ENCODE peak calls at places on chromosomes 3 and 15, in four cellular contexts. One of them, this sample, is unnamed.
A peak's percentile ranks its signal among the peaks of the same experiment; 100 is the strongest.

GRCh38 chr15:83449928-83450501 is 2.9 kb downstream of the SH3GL3 start:
- DNase-seq in CD4-positive, alpha-beta memory T cell: no peak
- DNase-seq in vagina: no peak
- DNase-seq in uterus: no peak
- DNase-seq in this sample: peak; percentile 3

GRCh38 chr3:69197922-69198540 is 75.6 kb upstream of the LMOD3 start:
- DNase-seq in uterus: no peak
- DNase-seq in vagina: no peak
- DNase-seq in CD4-positive, alpha-beta memory T cell: peak; percentile 64
- DNase-seq in this sample: no peak

GRCh38 chr3:180959691-180960090 is 29.8 kb downstream of the DNAJC19 start:
- DNase-seq in CD4-positive, alpha-beta memory T cell: no peak
- DNase-seq in uterus: no peak
- DNase-seq in vagina: no peak
- DNase-seq in this sample: no peak

GRCh38 chr3:128650096-128651050 is at the start of gene RPN1:
- DNase-seq in uterus: peak; percentile 97
- DNase-seq in CD4-positive, alpha-beta memory T cell: peak; percentile 96
- DNase-seq in vagina: no peak
- DNase-seq in this sample: peak; percentile 97

GRCh38 chr3:127457746-127458145 is 132.8 kb downstream of the TPRA1 start:
- DNase-seq in CD4-positive, alpha-beta memory T cell: no peak
- DNase-seq in uterus: no peak
- DNase-seq in vagina: no peak
- DNase-seq in this sample: no peak

GRCh38 chr3:32316976-32317375 is 74.7 kb upstream of the CMTM7 start:
- DNase-seq in uterus: no peak
- DNase-seq in vagina: no peak
- DNase-seq in CD4-positive, alpha-beta memory T cell: no peak
- DNase-seq in this sample: no peak

GRCh38 chr15:66943456-66944095 is 121.8 kb upstream of the SMAD3 start:
- DNase-seq in vagina: no peak
- DNase-seq in uterus: no peak
- DNase-seq in CD4-positive, alpha-beta memory T cell: no peak
- DNase-seq in this sample: no peak

GRCh38 chr15:57251941-57252340 is 124.4 kb upstream of the CGNL1 start:
- DNase-seq in vagina: no peak
- DNase-seq in CD4-positive, alpha-beta memory T cell: no peak
- DNase-seq in uterus: no peak
- DNase-seq in this sample: peak; percentile 58

GRCh38 chr3:129058441-129059194 is 2.0 kb upstream of the GP9 start:
- DNase-seq in uterus: no peak
- DNase-seq in CD4-positive, alpha-beta memory T cell: peak; percentile 20
- DNase-seq in vagina: no peak
- DNase-seq in this sample: no peak

GRCh38 chr3:149701206-149701976 is 43.6 kb upstream of the WWTR1 start:
- DNase-seq in uterus: no peak
- DNase-seq in vagina: no peak
- DNase-seq in CD4-positive, alpha-beta memory T cell: peak; percentile 24
- DNase-seq in this sample: no peak

GRCh38 chr15:79283252-79284048 is 928 bp downstream of the ANKRD34C start:
- DNase-seq in uterus: no peak
- DNase-seq in CD4-positive, alpha-beta memory T cell: peak; percentile 14
- DNase-seq in vagina: no peak
- DNase-seq in this sample: peak; percentile 29

GRCh38 chr15:51229907-51230328 is 108.5 kb downstream of the CYP19A1 start:
- DNase-seq in CD4-positive, alpha-beta memory T cell: no peak
- DNase-seq in uterus: no peak
- DNase-seq in vagina: no peak
- DNase-seq in this sample: peak; percentile 30

GRCh38 chr15:28931828-28932227 is 46.1 kb downstream of the APBA2 start:
- DNase-seq in CD4-positive, alpha-beta memory T cell: no peak
- DNase-seq in uterus: no peak
- DNase-seq in vagina: no peak
- DNase-seq in this sample: no peak

GRCh38 chr3:94285874-94286273 is 223.0 kb downstream of the NSUN3 start:
- DNase-seq in CD4-positive, alpha-beta memory T cell: no peak
- DNase-seq in uterus: no peak
- DNase-seq in vagina: no peak
- DNase-seq in this sample: peak; percentile 15

GRCh38 chr3:100480111-100480510 is 12.3 kb upstream of the TMEM45A start:
- DNase-seq in vagina: no peak
- DNase-seq in CD4-positive, alpha-beta memory T cell: no peak
- DNase-seq in uterus: no peak
- DNase-seq in this sample: no peak

GRCh38 chr3:98906230-98906629 is 4.7 kb upstream of the DCBLD2 start:
- DNase-seq in vagina: no peak
- DNase-seq in CD4-positive, alpha-beta memory T cell: no peak
- DNase-seq in uterus: no peak
- DNase-seq in this sample: peak; percentile 88

GRCh38 chr15:83340087-83340486 is 55.6 kb upstream of the BNC1 start:
- DNase-seq in CD4-positive, alpha-beta memory T cell: no peak
- DNase-seq in vagina: no peak
- DNase-seq in uterus: no peak
- DNase-seq in this sample: no peak

GRCh38 chr3:56125358-56126005 is 342.8 kb downstream of the ERC2 start:
- DNase-seq in uterus: peak; percentile 15
- DNase-seq in CD4-positive, alpha-beta memory T cell: no peak
- DNase-seq in vagina: no peak
- DNase-seq in this sample: peak; percentile 57

GRCh38 chr3:187518207-187518606 is 150.0 kb downstream of the RTP4 start:
- DNase-seq in CD4-positive, alpha-beta memory T cell: no peak
- DNase-seq in vagina: no peak
- DNase-seq in uterus: no peak
- DNase-seq in this sample: no peak

GRCh38 chr3:182487048-182487447 is 306.3 kb upstream of the ATP11B start:
- DNase-seq in CD4-positive, alpha-beta memory T cell: no peak
- DNase-seq in vagina: no peak
- DNase-seq in uterus: no peak
- DNase-seq in this sample: no peak

GRCh38 chr3:30878862-30879261 is 15.6 kb downstream of the GADL1 start:
- DNase-seq in uterus: no peak
- DNase-seq in CD4-positive, alpha-beta memory T cell: no peak
- DNase-seq in vagina: no peak
- DNase-seq in this sample: no peak

GRCh38 chr15:82807920-82808633 is 1.4 kb upstream of the WHAMM start:
- DNase-seq in CD4-positive, alpha-beta memory T cell: no peak
- DNase-seq in uterus: no peak
- DNase-seq in vagina: no peak
- DNase-seq in this sample: no peak

GRCh38 chr3:23052230-23053019 is 150.7 kb upstream of the UBE2E2 start:
- DNase-seq in CD4-positive, alpha-beta memory T cell: no peak
- DNase-seq in vagina: no peak
- DNase-seq in uterus: no peak
- DNase-seq in this sample: no peak

GRCh38 chr3:158773166-158773565 is 28.7 kb upstream of the MFSD1 start:
- DNase-seq in vagina: no peak
- DNase-seq in uterus: no peak
- DNase-seq in CD4-positive, alpha-beta memory T cell: no peak
- DNase-seq in this sample: no peak

GRCh38 chr15:76930831-76931396 is 635 bp upstream of the RCN2 start:
- DNase-seq in vagina: no peak
- DNase-seq in uterus: no peak
- DNase-seq in CD4-positive, alpha-beta memory T cell: no peak
- DNase-seq in this sample: no peak

GRCh38 chr3:136270179-136270578 is 20.0 kb downstream of the PCCB start:
- DNase-seq in vagina: peak; percentile 22
- DNase-seq in uterus: no peak
- DNase-seq in CD4-positive, alpha-beta memory T cell: no peak
- DNase-seq in this sample: no peak

GRCh38 chr3:13077431-13078157 is 4.4 kb upstream of the IQSEC1 start:
- DNase-seq in uterus: peak; percentile 39
- DNase-seq in CD4-positive, alpha-beta memory T cell: no peak
- DNase-seq in vagina: no peak
- DNase-seq in this sample: no peak

GRCh38 chr15:37860896-37861295 is 73.5 kb upstream of the TMCO5A start:
- DNase-seq in uterus: no peak
- DNase-seq in vagina: no peak
- DNase-seq in CD4-positive, alpha-beta memory T cell: no peak
- DNase-seq in this sample: no peak

GRCh38 chr15:32838820-32839219 is 121.0 kb downstream of the GREM1 start:
- DNase-seq in uterus: no peak
- DNase-seq in vagina: no peak
- DNase-seq in CD4-positive, alpha-beta memory T cell: no peak
- DNase-seq in this sample: peak; percentile 72

DNA sequence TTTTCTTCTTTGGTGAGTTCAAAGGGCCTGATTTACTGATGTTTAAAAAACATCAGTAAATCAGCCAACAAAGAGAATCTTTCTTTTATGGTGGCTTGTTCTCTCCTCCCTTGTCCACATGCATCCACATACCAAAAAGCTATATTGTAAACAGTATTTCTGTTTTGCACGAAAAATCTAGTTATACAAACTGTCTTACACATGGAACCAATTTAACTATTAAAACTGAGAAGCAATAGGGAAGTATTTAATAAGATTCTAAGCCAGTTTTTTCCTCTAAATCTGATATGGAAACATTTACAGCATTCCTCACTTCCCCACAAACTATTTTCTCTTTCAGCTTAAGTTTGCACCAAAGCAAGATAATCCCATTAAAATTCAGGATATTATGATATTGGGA is 110.8 kb upstream of the ICE2 start:
- DNase-seq in CD4-positive, alpha-beta memory T cell: no peak
- DNase-seq in uterus: no peak
- DNase-seq in vagina: no peak
- DNase-seq in this sample: no peak
- H3K4me3 ChIP-seq in CD4-positive, alpha-beta memory T cell: peak overlapping the region; percentile 74
- H3K4me3 ChIP-seq in uterus: no peak overlapping the region
- H3K4me3 ChIP-seq in vagina: no peak overlapping the region
- H3K4me3 ChIP-seq in this sample: no peak overlapping the region

GRCh38 chr15:88257311-88257901 is 867 bp upstream of the NTRK3 start:
- DNase-seq in vagina: no peak
- DNase-seq in uterus: no peak
- DNase-seq in CD4-positive, alpha-beta memory T cell: no peak
- DNase-seq in this sample: no peak
- H3K4me3 ChIP-seq in vagina: peak overlapping the region; percentile 46
- H3K4me3 ChIP-seq in uterus: peak overlapping the region; percentile 33
- H3K4me3 ChIP-seq in CD4-positive, alpha-beta memory T cell: no peak overlapping the region
- H3K4me3 ChIP-seq in this sample: peak overlapping the region; percentile 7

DNA sequence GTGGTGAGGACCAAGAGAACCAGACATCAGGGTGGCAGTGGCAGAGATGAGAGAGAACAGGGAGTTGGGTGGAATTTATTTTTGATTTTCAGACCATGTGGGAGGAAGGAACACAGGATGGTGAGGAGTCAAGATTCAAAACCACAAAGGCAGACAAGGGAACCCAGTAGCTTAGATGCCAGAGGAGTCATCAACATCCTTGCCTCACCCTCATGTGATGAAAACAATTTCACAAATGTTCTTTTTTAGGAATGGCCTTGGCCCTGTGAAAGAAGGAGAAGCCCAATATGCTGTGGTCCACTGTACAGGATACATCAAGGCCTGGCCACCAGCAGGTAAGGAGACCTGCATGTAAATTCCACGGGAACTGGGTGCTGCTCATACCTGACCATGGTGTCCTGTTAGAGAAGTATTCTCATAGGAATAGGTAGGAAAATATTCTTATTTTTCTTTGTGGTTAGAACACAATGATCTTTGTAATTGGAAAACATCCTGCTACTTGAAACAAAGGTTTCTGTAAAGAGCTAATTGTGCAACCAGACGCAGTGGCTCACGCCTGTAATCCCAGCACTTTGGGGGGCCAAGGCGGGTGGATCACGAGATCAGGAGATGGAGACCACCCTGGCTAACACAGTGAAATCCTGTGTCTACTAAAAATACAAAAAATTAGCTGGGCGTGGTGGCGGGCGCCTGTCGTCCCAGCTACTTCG is 110.0 kb downstream of the ARNT2 start:
- DNase-seq in uterus: no peak
- DNase-seq in CD4-positive, alpha-beta memory T cell: no peak
- DNase-seq in vagina: peak; percentile 43
- DNase-seq in this sample: peak; percentile 31
- H3K4me3 ChIP-seq in uterus: no peak overlapping the region
- H3K4me3 ChIP-seq in CD4-positive, alpha-beta memory T cell: no peak overlapping the region
- H3K4me3 ChIP-seq in vagina: no peak overlapping the region
- H3K4me3 ChIP-seq in this sample: no peak overlapping the region

DNA sequence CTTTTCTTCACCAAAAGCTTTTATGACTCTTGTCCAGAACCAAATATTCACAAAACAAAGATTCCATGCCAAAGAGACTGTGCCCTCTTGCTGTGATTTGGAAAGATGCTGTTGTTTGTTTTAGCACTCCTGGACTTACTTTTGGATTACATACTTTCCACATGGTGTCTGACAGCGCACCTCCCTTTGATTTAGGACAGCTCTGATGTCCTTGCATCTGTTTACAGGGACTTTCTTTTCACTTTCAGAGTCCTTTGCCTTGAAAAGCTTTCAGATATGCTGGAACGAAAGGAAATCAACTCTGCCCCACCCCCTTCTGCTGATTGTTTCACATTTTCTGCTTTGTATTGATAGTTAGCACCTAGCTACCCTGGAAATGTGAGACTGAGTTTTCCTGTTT is 133.0 kb upstream of the NR2E3 start:
- DNase-seq in uterus: no peak
- DNase-seq in CD4-positive, alpha-beta memory T cell: no peak
- DNase-seq in vagina: no peak
- DNase-seq in this sample: no peak
- H3K4me3 ChIP-seq in uterus: no peak overlapping the region
- H3K4me3 ChIP-seq in CD4-positive, alpha-beta memory T cell: no peak overlapping the region
- H3K4me3 ChIP-seq in vagina: no peak overlapping the region
- H3K4me3 ChIP-seq in this sample: no peak overlapping the region